ENCODE peak calls at places on chromosomes 16 and 17, in eight cellular contexts. One of them, this sample, is unnamed.

GRCh38 chr17:48113201-48113676 is 5.7 kb downstream of the SNX11 start:
- DNase-seq in tibial nerve: peak; percentile 20
- DNase-seq in lower lobe of right lung: peak; percentile 53
- DNase-seq in GM23338: no peak
- DNase-seq in HCT116: no peak
- DNase-seq in OCI-LY7: no peak
- DNase-seq in IMR-90: no peak
- DNase-seq in psoas muscle: no peak
- DNase-seq in this sample: no peak

GRCh38 chr17:80738406-80738805 is 193.8 kb downstream of the RPTOR start:
- DNase-seq in OCI-LY7: peak; percentile 70
- DNase-seq in GM23338: no peak
- DNase-seq in tibial nerve: no peak
- DNase-seq in lower lobe of right lung: no peak
- DNase-seq in IMR-90: no peak
- DNase-seq in psoas muscle: no peak
- DNase-seq in HCT116: no peak
- DNase-seq in this sample: no peak

GRCh38 chr16:57062329-57062728 is 30.1 kb upstream of the CPNE2 start:
- DNase-seq in psoas muscle: no peak
- DNase-seq in tibial nerve: peak; percentile 48
- DNase-seq in GM23338: no peak
- DNase-seq in HCT116: no peak
- DNase-seq in IMR-90: no peak
- DNase-seq in OCI-LY7: no peak
- DNase-seq in lower lobe of right lung: no peak
- DNase-seq in this sample: no peak

GRCh38 chr16:2513405-2514332 is at the start of gene ATP6V0C:
- DNase-seq in OCI-LY7: peak; percentile 95
- DNase-seq in tibial nerve: peak; percentile 93
- DNase-seq in HCT116: peak; percentile 77
- DNase-seq in psoas muscle: peak; percentile 93
- DNase-seq in lower lobe of right lung: peak; percentile 96
- DNase-seq in GM23338: peak; percentile 96
- DNase-seq in IMR-90: peak; percentile 79
- DNase-seq in this sample: peak; percentile 93

GRCh38 chr17:38747385-38748328 is 479 bp downstream of the PCGF2 start:
- DNase-seq in IMR-90: no peak
- DNase-seq in tibial nerve: peak; percentile 21
- DNase-seq in psoas muscle: peak; percentile 52
- DNase-seq in OCI-LY7: peak; percentile 70
- DNase-seq in GM23338: peak; percentile 55
- DNase-seq in lower lobe of right lung: peak; percentile 63
- DNase-seq in HCT116: no peak
- DNase-seq in this sample: no peak

GRCh38 chr17:2057714-2058520 is 3.0 kb downstream of the HIC1 start:
- DNase-seq in IMR-90: peak; percentile 49
- DNase-seq in HCT116: no peak
- DNase-seq in tibial nerve: no peak
- DNase-seq in psoas muscle: peak; percentile 38
- DNase-seq in OCI-LY7: no peak
- DNase-seq in lower lobe of right lung: no peak
- DNase-seq in GM23338: peak; percentile 51
- DNase-seq in this sample: no peak

GRCh38 chr16:50692999-50693781 is at the start of gene NOD2:
- DNase-seq in OCI-LY7: no peak
- DNase-seq in lower lobe of right lung: no peak
- DNase-seq in HCT116: no peak
- DNase-seq in IMR-90: no peak
- DNase-seq in GM23338: peak; percentile 68
- DNase-seq in psoas muscle: no peak
- DNase-seq in tibial nerve: no peak
- DNase-seq in this sample: peak; percentile 54

GRCh38 chr17:55275894-55276804 is 11.4 kb downstream of the HLF start:
- DNase-seq in psoas muscle: no peak
- DNase-seq in IMR-90: no peak
- DNase-seq in HCT116: no peak
- DNase-seq in GM23338: peak; percentile 13
- DNase-seq in OCI-LY7: no peak
- DNase-seq in tibial nerve: no peak
- DNase-seq in lower lobe of right lung: no peak
- DNase-seq in this sample: peak; percentile 65

GRCh38 chr17:9875441-9875840 is 29.6 kb downstream of the RCVRN start:
- DNase-seq in tibial nerve: no peak
- DNase-seq in HCT116: no peak
- DNase-seq in psoas muscle: no peak
- DNase-seq in OCI-LY7: no peak
- DNase-seq in GM23338: peak; percentile 11
- DNase-seq in lower lobe of right lung: no peak
- DNase-seq in IMR-90: peak; percentile 61
- DNase-seq in this sample: no peak

GRCh38 chr17:1951920-1952319 is 73.2 kb downstream of the RTN4RL1 start:
- DNase-seq in IMR-90: no peak
- DNase-seq in lower lobe of right lung: no peak
- DNase-seq in tibial nerve: no peak
- DNase-seq in psoas muscle: no peak
- DNase-seq in HCT116: no peak
- DNase-seq in OCI-LY7: peak; percentile 27
- DNase-seq in GM23338: no peak
- DNase-seq in this sample: no peak

GRCh38 chr16:734981-735881 is 5.6 kb downstream of the CIAO3 start:
- DNase-seq in GM23338: no peak
- DNase-seq in tibial nerve: no peak
- DNase-seq in OCI-LY7: no peak
- DNase-seq in psoas muscle: no peak
- DNase-seq in lower lobe of right lung: no peak
- DNase-seq in IMR-90: no peak
- DNase-seq in HCT116: no peak
- DNase-seq in this sample: no peak

GRCh38 chr16:74449470-74449869 is 28.2 kb upstream of the CLEC18B start:
- DNase-seq in tibial nerve: peak; percentile 27
- DNase-seq in GM23338: no peak
- DNase-seq in IMR-90: peak; percentile 79
- DNase-seq in OCI-LY7: no peak
- DNase-seq in psoas muscle: peak; percentile 48
- DNase-seq in lower lobe of right lung: no peak
- DNase-seq in HCT116: peak; percentile 49
- DNase-seq in this sample: peak; percentile 71

DNA sequence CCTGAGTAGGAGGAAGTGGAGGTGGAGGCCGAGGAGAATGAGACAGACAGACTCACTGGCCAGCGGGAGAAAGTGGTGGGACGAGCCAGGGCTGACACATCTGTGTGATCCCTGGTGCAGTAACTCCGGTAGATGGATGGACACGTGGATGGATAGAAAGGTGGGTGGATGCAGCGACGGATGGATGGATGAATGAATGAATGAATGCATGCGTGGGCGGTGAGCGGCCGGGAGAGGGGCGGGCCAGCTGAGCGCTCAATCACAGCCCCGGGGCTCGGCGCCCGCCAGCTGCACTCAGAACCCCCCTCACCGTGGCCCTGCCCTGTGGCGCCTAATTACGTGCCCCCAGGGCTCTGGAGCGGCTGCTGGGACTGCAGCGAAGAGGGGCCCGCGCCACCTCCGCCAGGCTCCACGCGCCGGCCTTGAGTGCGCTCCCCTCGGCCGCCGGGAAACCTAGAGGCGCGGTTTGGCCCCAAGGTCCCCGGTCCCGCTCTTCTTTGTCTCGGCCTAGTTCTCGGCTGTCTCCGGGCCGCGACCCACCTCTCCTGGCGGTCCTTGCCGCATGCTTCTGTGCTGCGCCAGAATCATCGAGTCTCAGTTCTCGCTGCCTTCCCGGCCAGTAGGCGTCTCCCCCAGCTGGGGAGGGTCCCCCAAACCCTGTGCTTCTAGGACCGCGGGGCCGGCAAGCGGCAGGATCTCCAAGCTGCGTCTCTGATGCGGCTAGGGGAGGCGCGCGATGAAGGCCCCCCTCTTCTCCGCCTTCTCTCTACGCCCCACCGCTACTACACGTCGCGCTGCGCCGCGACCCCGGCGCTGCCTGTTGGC is 41.0 kb downstream of the RAI1 start:
- DNase-seq in lower lobe of right lung: no peak
- DNase-seq in HCT116: no peak
- DNase-seq in IMR-90: peak; percentile 58
- DNase-seq in GM23338: peak; percentile 78
- DNase-seq in psoas muscle: no peak
- DNase-seq in tibial nerve: no peak
- DNase-seq in OCI-LY7: no peak
- DNase-seq in this sample: no peak
- TF ChIP-seq CTCF in lower lobe of right lung: no peak
- TF ChIP-seq CTCF in HCT116: no peak
- TF ChIP-seq CTCF in IMR-90: no peak
- TF ChIP-seq CTCF in GM23338: no peak
- TF ChIP-seq CTCF in psoas muscle: no peak
- TF ChIP-seq CTCF in tibial nerve: no peak
- TF ChIP-seq CTCF in OCI-LY7: no peak
- TF ChIP-seq CTCF in this sample: no peak

GRCh38 chr16:63467513-63467912 is 1431.3 kb upstream of the CDH8 start:
- DNase-seq in HCT116: no peak
- DNase-seq in lower lobe of right lung: no peak
- DNase-seq in psoas muscle: no peak
- DNase-seq in GM23338: no peak
- DNase-seq in IMR-90: no peak
- DNase-seq in OCI-LY7: no peak
- DNase-seq in tibial nerve: no peak
- DNase-seq in this sample: no peak
- H3K27ac ChIP-seq in HCT116: no peak overlapping the region
- H3K27ac ChIP-seq in lower lobe of right lung: no peak overlapping the region
- H3K27ac ChIP-seq in psoas muscle: no peak overlapping the region
- H3K27ac ChIP-seq in GM23338: no peak overlapping the region
- H3K27ac ChIP-seq in IMR-90: no peak overlapping the region
- H3K27ac ChIP-seq in OCI-LY7: no peak overlapping the region
- H3K27ac ChIP-seq in tibial nerve: no peak overlapping the region
- H3K27ac ChIP-seq in this sample: no peak overlapping the region

DNA sequence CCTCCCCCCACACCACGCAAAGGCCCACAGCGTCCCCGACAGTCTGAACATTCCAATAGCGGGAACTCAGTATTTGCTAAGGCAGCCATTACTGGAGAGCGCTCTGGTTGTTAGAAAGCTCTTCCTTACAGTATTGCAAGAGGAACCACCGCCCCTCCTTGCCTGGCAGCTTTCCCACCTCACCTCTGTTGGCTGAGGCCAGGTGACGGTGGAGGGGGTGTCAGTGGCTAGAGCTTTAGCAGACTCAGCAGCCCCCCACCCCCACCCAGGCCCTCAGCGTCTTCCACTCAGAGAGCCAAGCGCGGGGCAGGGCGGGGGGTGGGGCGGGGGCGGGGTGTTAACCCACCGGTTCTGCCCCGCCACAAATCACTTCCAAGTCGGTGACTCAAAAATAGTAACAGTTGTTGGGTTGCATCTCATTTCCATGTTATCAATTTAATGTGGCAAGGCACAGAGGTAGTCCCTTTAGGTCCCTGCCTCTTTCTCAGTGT is 2.3 kb upstream of the PLEKHH3 start:
- DNase-seq in OCI-LY7: peak; percentile 56
- DNase-seq in lower lobe of right lung: peak; percentile 67
- DNase-seq in psoas muscle: no peak
- DNase-seq in HCT116: no peak
- DNase-seq in tibial nerve: peak; percentile 52
- DNase-seq in IMR-90: peak; percentile 39
- DNase-seq in GM23338: peak; percentile 67
- DNase-seq in this sample: peak; percentile 70
- TF ChIP-seq CTCF in OCI-LY7: no peak
- TF ChIP-seq CTCF in lower lobe of right lung: no peak
- TF ChIP-seq CTCF in psoas muscle: no peak
- TF ChIP-seq CTCF in HCT116: no peak
- TF ChIP-seq CTCF in tibial nerve: no peak
- TF ChIP-seq CTCF in IMR-90: no peak
- TF ChIP-seq CTCF in GM23338: no peak
- TF ChIP-seq CTCF in this sample: no peak

GRCh38 chr16:70745536-70746025 is 55.4 kb downstream of the VAC14 start:
- DNase-seq in OCI-LY7: no peak
- DNase-seq in HCT116: no peak
- DNase-seq in lower lobe of right lung: no peak
- DNase-seq in GM23338: no peak
- DNase-seq in IMR-90: no peak
- DNase-seq in psoas muscle: no peak
- DNase-seq in tibial nerve: no peak
- DNase-seq in this sample: no peak
- H3K27ac ChIP-seq in OCI-LY7: no peak overlapping the region
- H3K27ac ChIP-seq in HCT116: peak overlapping the region; percentile 82
- H3K27ac ChIP-seq in lower lobe of right lung: peak overlapping the region; percentile 83
- H3K27ac ChIP-seq in GM23338: no peak overlapping the region
- H3K27ac ChIP-seq in IMR-90: peak overlapping the region; percentile 90
- H3K27ac ChIP-seq in psoas muscle: peak overlapping the region; percentile 82
- H3K27ac ChIP-seq in tibial nerve: peak overlapping the region; percentile 58
- H3K27ac ChIP-seq in this sample: peak overlapping the region; percentile 95

GRCh38 chr17:22435231-22435974 is 743.1 kb downstream of the KCNJ18 start:
- DNase-seq in psoas muscle: no peak
- DNase-seq in tibial nerve: no peak
- DNase-seq in OCI-LY7: no peak
- DNase-seq in lower lobe of right lung: no peak
- DNase-seq in HCT116: no peak
- DNase-seq in IMR-90: no peak
- DNase-seq in GM23338: no peak
- DNase-seq in this sample: no peak
- TF ChIP-seq CTCF in psoas muscle: no peak
- TF ChIP-seq CTCF in tibial nerve: no peak
- TF ChIP-seq CTCF in OCI-LY7: no peak
- TF ChIP-seq CTCF in lower lobe of right lung: no peak
- TF ChIP-seq CTCF in HCT116: no peak
- TF ChIP-seq CTCF in IMR-90: no peak
- TF ChIP-seq CTCF in GM23338: no peak
- TF ChIP-seq CTCF in this sample: no peak